ENCODE peak calls at places on chromosomes 16 and 17, in five cellular contexts. One of them, this sample, is unnamed.

GRCh38 chr17:45742251-45742650 is 41.9 kb upstream of the CRHR1 start:
- DNase-seq in foreskin fibroblast: no peak
- DNase-seq in GM12865: no peak
- DNase-seq in ascending aorta: no peak
- DNase-seq in PC-3: no peak
- DNase-seq in this sample: no peak

GRCh38 chr16:89841275-89841674 is 13.0 kb downstream of the SPIRE2 start:
- DNase-seq in foreskin fibroblast: no peak
- DNase-seq in GM12865: peak
- DNase-seq in PC-3: no peak
- DNase-seq in ascending aorta: no peak
- DNase-seq in this sample: no peak

GRCh38 chr16:83802135-83802534 is 5.6 kb upstream of the HSBP1 start:
- DNase-seq in GM12865: peak
- DNase-seq in foreskin fibroblast: peak
- DNase-seq in ascending aorta: no peak
- DNase-seq in PC-3: peak
- DNase-seq in this sample: peak

GRCh38 chr16:51461255-51461654 is 310.2 kb upstream of the SALL1 start:
- DNase-seq in GM12865: no peak
- DNase-seq in ascending aorta: no peak
- DNase-seq in PC-3: no peak
- DNase-seq in foreskin fibroblast: no peak
- DNase-seq in this sample: no peak

GRCh38 chr17:76452102-76452645 is 778 bp downstream of the UBE2O start:
- DNase-seq in PC-3: peak
- DNase-seq in foreskin fibroblast: no peak
- DNase-seq in ascending aorta: no peak
- DNase-seq in GM12865: no peak
- DNase-seq in this sample: no peak

GRCh38 chr17:382644-383533 is 30.3 kb upstream of the RPH3AL start:
- DNase-seq in GM12865: no peak
- DNase-seq in foreskin fibroblast: peak
- DNase-seq in PC-3: no peak
- DNase-seq in ascending aorta: no peak
- DNase-seq in this sample: peak

GRCh38 chr17:73325527-73325842 is 13.7 kb upstream of the CDC42EP4 start:
- DNase-seq in GM12865: no peak
- DNase-seq in PC-3: no peak
- DNase-seq in ascending aorta: no peak
- DNase-seq in foreskin fibroblast: peak
- DNase-seq in this sample: no peak

GRCh38 chr16:86122681-86123342 is 223.8 kb downstream of the IRF8 start:
- DNase-seq in foreskin fibroblast: no peak
- DNase-seq in ascending aorta: no peak
- DNase-seq in GM12865: no peak
- DNase-seq in PC-3: no peak
- DNase-seq in this sample: no peak

GRCh38 chr17:75273968-75274708 is 3.1 kb upstream of the MIF4GD start:
- DNase-seq in PC-3: peak
- DNase-seq in foreskin fibroblast: peak
- DNase-seq in ascending aorta: no peak
- DNase-seq in GM12865: no peak
- DNase-seq in this sample: no peak

GRCh38 chr17:35841505-35841904 is 27.2 kb downstream of the HEATR9 start:
- DNase-seq in foreskin fibroblast: peak
- DNase-seq in PC-3: no peak
- DNase-seq in ascending aorta: no peak
- DNase-seq in GM12865: no peak
- DNase-seq in this sample: no peak

GRCh38 chr16:85400305-85401205 is 212.6 kb upstream of the GSE1 start:
- DNase-seq in GM12865: no peak
- DNase-seq in ascending aorta: no peak
- DNase-seq in PC-3: no peak
- DNase-seq in foreskin fibroblast: no peak
- DNase-seq in this sample: no peak

GRCh38 chr17:39196191-39196819 is 1.2 kb downstream of the CACNB1 start:
- DNase-seq in foreskin fibroblast: no peak
- DNase-seq in PC-3: no peak
- DNase-seq in ascending aorta: no peak
- DNase-seq in GM12865: no peak
- DNase-seq in this sample: no peak

GRCh38 chr16:68369697-68370096 is 58.9 kb downstream of the PRMT7 start:
- DNase-seq in foreskin fibroblast: no peak
- DNase-seq in ascending aorta: no peak
- DNase-seq in GM12865: peak
- DNase-seq in PC-3: no peak
- DNase-seq in this sample: no peak

GRCh38 chr16:74052006-74052405 is 244.6 kb upstream of the PSMD7 start:
- DNase-seq in GM12865: no peak
- DNase-seq in foreskin fibroblast: no peak
- DNase-seq in PC-3: no peak
- DNase-seq in ascending aorta: no peak
- DNase-seq in this sample: no peak

GRCh38 chr17:3946711-3947235 is 17.5 kb downstream of the ATP2A3 start:
- DNase-seq in GM12865: no peak
- DNase-seq in PC-3: peak
- DNase-seq in foreskin fibroblast: no peak
- DNase-seq in ascending aorta: no peak
- DNase-seq in this sample: no peak

GRCh38 chr17:40106760-40107265 is 6.4 kb upstream of the NR1D1 start:
- DNase-seq in PC-3: no peak
- DNase-seq in ascending aorta: no peak
- DNase-seq in foreskin fibroblast: no peak
- DNase-seq in GM12865: no peak
- DNase-seq in this sample: no peak

GRCh38 chr16:12708266-12708665 is 95.4 kb downstream of the CPPED1 start:
- DNase-seq in PC-3: no peak
- DNase-seq in foreskin fibroblast: no peak
- DNase-seq in GM12865: no peak
- DNase-seq in ascending aorta: no peak
- DNase-seq in this sample: no peak

GRCh38 chr17:67390646-67391480 is 13.8 kb downstream of the PITPNC1 start:
- DNase-seq in foreskin fibroblast: peak
- DNase-seq in PC-3: peak
- DNase-seq in GM12865: peak
- DNase-seq in ascending aorta: peak
- DNase-seq in this sample: peak

GRCh38 chr16:66878067-66878466 is 2.2 kb upstream of the PDP2 start:
- DNase-seq in ascending aorta: no peak
- DNase-seq in PC-3: no peak
- DNase-seq in foreskin fibroblast: peak
- DNase-seq in GM12865: peak
- DNase-seq in this sample: no peak

GRCh38 chr17:59401274-59401673 is 69.8 kb downstream of the YPEL2 start:
- DNase-seq in GM12865: no peak
- DNase-seq in PC-3: no peak
- DNase-seq in foreskin fibroblast: no peak
- DNase-seq in ascending aorta: no peak
- DNase-seq in this sample: no peak

GRCh38 chr17:82281076-82281475 is 7.6 kb upstream of the CSNK1D start:
- DNase-seq in PC-3: no peak
- DNase-seq in GM12865: no peak
- DNase-seq in ascending aorta: no peak
- DNase-seq in foreskin fibroblast: no peak
- DNase-seq in this sample: no peak

GRCh38 chr16:22372882-22373661 is 1.3 kb downstream of the CDR2 start:
- DNase-seq in GM12865: no peak
- DNase-seq in foreskin fibroblast: peak
- DNase-seq in PC-3: peak
- DNase-seq in ascending aorta: no peak
- DNase-seq in this sample: no peak

GRCh38 chr16:22375963-22376640 is 1.7 kb upstream of the CDR2 start:
- DNase-seq in foreskin fibroblast: no peak
- DNase-seq in ascending aorta: no peak
- DNase-seq in GM12865: no peak
- DNase-seq in PC-3: no peak
- DNase-seq in this sample: no peak

GRCh38 chr16:22375117-22375962 is 921 bp upstream of the CDR2 start:
- DNase-seq in GM12865: no peak
- DNase-seq in ascending aorta: no peak
- DNase-seq in PC-3: no peak
- DNase-seq in foreskin fibroblast: peak
- DNase-seq in this sample: no peak

GRCh38 chr16:22373662-22374310 is 633 bp downstream of the CDR2 start:
- DNase-seq in GM12865: peak
- DNase-seq in foreskin fibroblast: peak
- DNase-seq in PC-3: no peak
- DNase-seq in ascending aorta: peak
- DNase-seq in this sample: no peak

GRCh38 chr16:22374311-22375116 is at the start of gene CDR2:
- DNase-seq in foreskin fibroblast: peak
- DNase-seq in GM12865: peak
- DNase-seq in PC-3: peak
- DNase-seq in ascending aorta: peak
- DNase-seq in this sample: peak
- TF ChIP-seq CTCF in foreskin fibroblast: no peak
- TF ChIP-seq CTCF in GM12865: no peak
- TF ChIP-seq CTCF in PC-3: no peak
- TF ChIP-seq CTCF in ascending aorta: no peak
- TF ChIP-seq CTCF in this sample: no peak

GRCh38 chr17:64406321-64407200 is 15.9 kb upstream of the PECAM1 start:
- DNase-seq in foreskin fibroblast: peak
- DNase-seq in GM12865: peak
- DNase-seq in ascending aorta: no peak
- DNase-seq in PC-3: peak
- DNase-seq in this sample: no peak

GRCh38 chr17:64412944-64413381 is 22.3 kb upstream of the PECAM1 start:
- DNase-seq in foreskin fibroblast: no peak
- DNase-seq in PC-3: no peak
- DNase-seq in GM12865: no peak
- DNase-seq in ascending aorta: peak
- DNase-seq in this sample: no peak

GRCh38 chr17:64413505-64413904 is 22.8 kb upstream of the PECAM1 start:
- DNase-seq in ascending aorta: no peak
- DNase-seq in GM12865: peak
- DNase-seq in foreskin fibroblast: no peak
- DNase-seq in PC-3: no peak
- DNase-seq in this sample: no peak

GRCh38 chr17:64410750-64411490 is 20.3 kb upstream of the PECAM1 start:
- DNase-seq in GM12865: no peak
- DNase-seq in ascending aorta: no peak
- DNase-seq in PC-3: no peak
- DNase-seq in foreskin fibroblast: no peak
- DNase-seq in this sample: no peak

GRCh38 chr17:64411999-64412771 is 21.5 kb upstream of the PECAM1 start:
- DNase-seq in foreskin fibroblast: peak
- DNase-seq in ascending aorta: peak
- DNase-seq in PC-3: no peak
- DNase-seq in GM12865: no peak
- DNase-seq in this sample: no peak
- H3K4me3 ChIP-seq in foreskin fibroblast: no peak
- H3K4me3 ChIP-seq in ascending aorta: peak
- H3K4me3 ChIP-seq in PC-3: no peak
- H3K4me3 ChIP-seq in GM12865: no peak
- H3K4me3 ChIP-seq in this sample: peak

GRCh38 chr16:11099672-11100195 is 155.4 kb downstream of the CLEC16A start:
- DNase-seq in GM12865: peak
- DNase-seq in PC-3: no peak
- DNase-seq in ascending aorta: no peak
- DNase-seq in foreskin fibroblast: no peak
- DNase-seq in this sample: no peak

GRCh38 chr16:11102523-11102898 is 153.5 kb downstream of the SOCS1 start:
- DNase-seq in PC-3: no peak
- DNase-seq in GM12865: no peak
- DNase-seq in ascending aorta: no peak
- DNase-seq in foreskin fibroblast: no peak
- DNase-seq in this sample: no peak

GRCh38 chr16:11100239-11100750 is 155.7 kb downstream of the SOCS1 start:
- DNase-seq in PC-3: peak
- DNase-seq in GM12865: peak
- DNase-seq in foreskin fibroblast: peak
- DNase-seq in ascending aorta: peak
- DNase-seq in this sample: no peak

GRCh38 chr16:11101283-11101682 is 154.7 kb downstream of the SOCS1 start:
- DNase-seq in foreskin fibroblast: no peak
- DNase-seq in GM12865: no peak
- DNase-seq in ascending aorta: no peak
- DNase-seq in PC-3: no peak
- DNase-seq in this sample: no peak

DNA sequence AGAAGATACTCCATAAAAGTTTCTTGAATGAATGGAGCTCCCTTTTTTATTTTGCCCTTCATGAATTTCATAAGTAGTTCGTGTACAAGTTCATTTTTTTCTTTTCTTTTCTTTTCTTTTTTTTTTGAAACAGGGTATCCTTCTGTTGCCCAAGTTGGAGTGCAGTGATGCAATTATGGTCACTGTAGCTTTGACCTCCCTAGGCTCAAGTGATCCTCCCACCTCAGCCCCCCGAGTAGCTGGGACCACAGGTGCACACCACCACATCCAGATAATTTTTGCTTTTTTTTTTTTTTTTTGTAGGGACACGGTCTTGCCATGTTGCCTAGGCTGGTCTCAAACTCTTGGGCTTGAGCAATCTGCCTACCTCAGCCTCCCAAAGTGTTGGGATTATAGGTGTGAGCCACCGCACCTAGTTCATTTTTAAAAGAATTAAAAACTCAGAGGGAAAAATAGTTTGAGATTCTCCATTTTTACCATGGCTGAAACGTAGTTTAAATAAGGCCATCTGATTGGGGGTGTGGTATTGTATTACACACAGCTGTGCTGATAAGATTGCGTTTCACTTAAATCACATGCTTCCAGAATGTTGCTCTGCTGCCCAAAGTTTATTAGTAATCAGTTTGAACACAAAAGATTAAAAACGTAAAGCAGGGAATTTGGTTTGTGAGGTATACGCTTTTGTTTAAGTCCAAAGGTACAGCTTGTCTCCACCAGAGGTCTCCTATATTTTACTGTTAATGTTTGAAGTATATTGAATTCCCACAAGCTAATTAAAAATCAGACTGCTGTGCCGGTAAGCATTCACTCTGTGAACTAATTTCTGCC is 154.1 kb downstream of the SOCS1 start:
- DNase-seq in ascending aorta: no peak
- DNase-seq in PC-3: no peak
- DNase-seq in GM12865: no peak
- DNase-seq in foreskin fibroblast: peak
- DNase-seq in this sample: no peak
- TF ChIP-seq CTCF in ascending aorta: peak
- TF ChIP-seq CTCF in PC-3: no peak
- TF ChIP-seq CTCF in GM12865: no peak
- TF ChIP-seq CTCF in foreskin fibroblast: no peak
- TF ChIP-seq CTCF in this sample: no peak

GRCh38 chr16:19735074-19735867 is 17.2 kb downstream of the IQCK start:
- DNase-seq in GM12865: no peak
- DNase-seq in ascending aorta: peak
- DNase-seq in PC-3: no peak
- DNase-seq in foreskin fibroblast: no peak
- DNase-seq in this sample: no peak
- H3K4me3 ChIP-seq in GM12865: no peak
- H3K4me3 ChIP-seq in ascending aorta: no peak
- H3K4me3 ChIP-seq in PC-3: no peak
- H3K4me3 ChIP-seq in foreskin fibroblast: no peak
- H3K4me3 ChIP-seq in this sample: no peak